ENCODE peak calls at places on chromosomes 1 and 21, in nine cellular contexts. P is testis, E is tibial nerve, Y is K562, W is body of pancreas, L is spleen, D is sigmoid colon, A is IMR-90, C is stomach. M is an unnamed sample. For H3K4me1, the result is how much of the 10 kb centered on the place peaks cover.

GRCh38 chr1:3125078-3125477 is 56.1 kb downstream of the PRDM16 start:
- DNase-seq in L (no peak), E (no peak), A (no peak), W (no peak), D (no peak), P (no peak), Y (no peak), C (no peak), M (no peak)

GRCh38 chr1:9195651-9196050 is 38.9 kb upstream of the H6PD start:
- DNase-seq in W (no peak), C (no peak), P (peak), L (no peak), A (no peak), E (no peak), D (no peak), Y (no peak), M (no peak)

GRCh38 chr1:147225193-147225730 is at the start of gene FMO5:
- DNase-seq in Y (peak), W (peak), L (peak), D (peak), E (peak), C (peak), P (peak), A (peak), M (peak)

GRCh38 chr1:27832762-27833161 is 2.2 kb downstream of the PPP1R8 start:
- DNase-seq in E (no peak), D (no peak), L (no peak), P (no peak), Y (no peak), W (no peak), C (no peak), A (peak), M (no peak)

GRCh38 chr1:222521299-222522104 is 26.4 kb downstream of the HHIPL2 start:
- DNase-seq in Y (no peak), P (no peak), D (no peak), A (peak), L (no peak), W (no peak), C (no peak), E (no peak), M (no peak)

GRCh38 chr1:240883490-240883889 is 271.5 kb upstream of the GREM2 start:
- DNase-seq in Y (no peak), P (no peak), A (no peak), L (no peak), W (no peak), C (no peak), E (no peak), D (no peak), M (no peak)

GRCh38 chr1:231612393-231613089 is 14.0 kb upstream of the DISC1 start:
- DNase-seq in W (no peak), L (peak), P (peak), Y (no peak), D (no peak), E (no peak), C (peak), A (no peak), M (no peak)

GRCh38 chr1:8431028-8431427 is 113.1 kb downstream of the SLC45A1 start:
- DNase-seq in E (no peak), A (no peak), C (no peak), Y (no peak), W (no peak), P (no peak), D (no peak), L (peak), M (no peak)

GRCh38 chr1:25566730-25567341 is 23.4 kb downstream of the LDLRAP1 start:
- DNase-seq in Y (no peak), A (peak), L (no peak), P (peak), E (peak), W (no peak), C (no peak), D (peak), M (peak)

GRCh38 chr1:200415227-200415626 is 5.4 kb upstream of the ZNF281 start:
- DNase-seq in L (no peak), P (no peak), C (no peak), W (no peak), E (no peak), Y (no peak), D (no peak), A (no peak), M (no peak)

GRCh38 chr1:30005972-30006619 is 717.3 kb downstream of the MATN1 start:
- DNase-seq in D (no peak), W (no peak), Y (no peak), E (no peak), A (no peak), P (no peak), L (no peak), C (no peak), M (no peak)

GRCh38 chr21:31558839-31559367 is 100.6 kb upstream of the SOD1 start:
- DNase-seq in C (peak), D (peak), P (peak), A (peak), Y (no peak), L (peak), E (peak), W (peak), M (peak)

GRCh38 chr1:103108525-103109150 is 316 bp upstream of the COL11A1 start:
- DNase-seq in A (no peak), P (peak), Y (no peak), C (no peak), L (no peak), D (peak), W (peak), E (no peak), M (no peak)

GRCh38 chr1:232322162-232322734 is 307.7 kb downstream of the SIPA1L2 start:
- DNase-seq in W (no peak), L (no peak), A (no peak), C (no peak), E (no peak), P (no peak), Y (no peak), D (no peak), M (no peak)

GRCh38 chr1:233627376-233627775 is 13.5 kb downstream of the KCNK1 start:
- DNase-seq in W (no peak), E (no peak), Y (no peak), L (no peak), D (no peak), A (no peak), P (no peak), C (no peak), M (no peak)

GRCh38 chr1:8662380-8663072 is 154.9 kb downstream of the RERE start:
- DNase-seq in E (no peak), W (no peak), Y (no peak), P (no peak), L (no peak), D (no peak), A (no peak), C (no peak), M (no peak)

GRCh38 chr1:21293537-21294265 is 3.4 kb upstream of the ECE1 start:
- DNase-seq in E (no peak), P (no peak), W (no peak), L (peak), Y (no peak), A (no peak), C (no peak), D (no peak), M (no peak)

GRCh38 chr1:201538618-201539551 is at the start of gene NAV1:
- DNase-seq in A (peak), E (peak), C (peak), W (peak), D (peak), Y (peak), P (no peak), L (peak), M (no peak)

GRCh38 chr1:6962390-6962955 is 177.2 kb downstream of the CAMTA1 start:
- DNase-seq in L (no peak), W (peak), A (no peak), E (no peak), D (peak), C (peak), Y (peak), P (peak), M (no peak)

GRCh38 chr1:168848041-168848440 is 119.0 kb upstream of the DPT start:
- DNase-seq in A (no peak), C (no peak), Y (no peak), L (no peak), P (no peak), W (no peak), D (no peak), E (no peak), M (no peak)

GRCh38 chr1:232726048-232726779 is 79.0 kb upstream of the MAP10 start:
- DNase-seq in W (no peak), L (no peak), A (peak), D (no peak), Y (no peak), P (no peak), E (no peak), C (no peak), M (no peak)

GRCh38 chr21:41827951-41828883 is 50.9 kb downstream of the PRDM15 start:
- DNase-seq in C (no peak), Y (no peak), A (no peak), E (no peak), D (no peak), L (peak), W (no peak), P (no peak), M (no peak)

GRCh38 chr1:203559523-203559922 is 65.6 kb downstream of the OPTC start:
- DNase-seq in Y (no peak), W (no peak), A (peak), C (no peak), D (no peak), E (no peak), P (peak), L (no peak), M (no peak)

GRCh38 chr1:179369751-179370341 is 4.1 kb downstream of the AXDND1 start:
- DNase-seq in A (peak), W (peak), E (peak), C (no peak), P (peak), D (no peak), Y (peak), L (no peak), M (peak)

GRCh38 chr1:27676410-27676809 is 4.4 kb upstream of the IFI6 start:
- DNase-seq in A (no peak), W (no peak), P (no peak), E (no peak), D (no peak), Y (no peak), L (no peak), C (no peak), M (no peak)

GRCh38 chr1:110673805-110674336 is 869 bp downstream of the KCNA3 start:
- DNase-seq in L (no peak), P (no peak), W (no peak), Y (no peak), D (no peak), C (no peak), A (no peak), E (no peak), M (no peak)

GRCh38 chr1:172561252-172561651 is 28.3 kb downstream of the SUCO start:
- DNase-seq in Y (no peak), D (no peak), E (no peak), A (peak), C (no peak), P (no peak), L (no peak), W (no peak), M (no peak)

GRCh38 chr1:170010443-170010842 is 64.1 kb downstream of the KIFAP3 start:
- DNase-seq in P (peak), L (no peak), E (peak), D (no peak), A (peak), W (peak), C (no peak), Y (peak), M (no peak)

DNA sequence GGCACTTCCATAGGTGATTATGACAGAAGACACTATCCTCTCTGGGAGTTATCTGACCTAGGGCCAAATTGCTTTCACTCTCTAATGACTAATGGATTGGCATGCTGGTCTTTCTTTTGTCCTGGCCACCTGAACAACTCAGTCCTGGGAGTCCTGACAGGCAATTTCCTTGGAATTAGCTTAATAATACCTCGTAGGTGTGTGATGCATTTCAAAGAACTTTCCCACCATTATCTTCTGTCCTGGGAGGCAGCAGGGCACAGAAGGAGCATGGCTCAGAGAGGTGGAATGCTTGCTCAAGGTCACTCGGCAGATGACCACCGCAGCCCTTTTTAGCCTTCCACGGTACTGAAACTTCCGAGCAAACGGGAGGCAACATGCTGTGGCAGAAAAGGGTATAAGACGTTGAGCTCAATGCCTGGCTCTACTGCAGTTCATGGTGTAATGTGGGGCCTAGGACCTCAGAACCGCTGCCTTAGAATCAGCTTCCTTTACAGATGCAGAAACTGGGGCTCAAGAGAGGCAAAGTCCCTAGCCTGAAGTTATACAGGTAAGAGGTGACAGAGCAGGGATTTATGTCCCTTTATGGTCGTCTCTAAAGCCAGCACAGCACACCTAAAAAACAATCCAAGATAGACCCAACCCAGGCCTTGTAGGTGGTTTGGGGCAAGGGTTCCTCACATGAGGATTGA is 3.2 kb downstream of the ID3 start:
- DNase-seq in W (peak), E (no peak), P (no peak), L (no peak), D (no peak), A (peak), Y (no peak), C (no peak), M (no peak)
- H3K4me1 ChIP-seq in W (half or more), E (half or more), P (under half), L (under half), D (under half), A (under half), Y (half or more), C (half or more), M (under half)

GRCh38 chr1:212284332-212284743 is 872 bp upstream of the PPP2R5A start:
- DNase-seq in E (peak), W (no peak), A (peak), D (no peak), P (no peak), C (no peak), Y (no peak), L (no peak), M (no peak)
- TF ChIP-seq POLR2A in E (no peak), W (no peak), A (no peak), D (no peak), P (no peak), C (no peak), Y (no peak), L (no peak), M (no peak)

GRCh38 chr1:174964261-174964984 is 35.3 kb upstream of the CACYBP start:
- DNase-seq in W (no peak), A (no peak), Y (peak), D (no peak), E (no peak), C (no peak), L (no peak), P (no peak), M (no peak)
- H3K4me1 ChIP-seq in W (under half), A (under half), Y (under half), D (under half), E (half or more), C (half or more), L (under half), P (under half), M (under half)

GRCh38 chr1:117605164-117605810 is 561 bp upstream of the TENT5C start:
- DNase-seq in L (peak), D (peak), P (no peak), C (peak), Y (no peak), W (peak), A (no peak), E (peak), M (peak)
- TF ChIP-seq POLR2A in L (no peak), D (peak), P (no peak), C (no peak), Y (no peak), W (no peak), A (no peak), E (no peak), M (no peak)

M was measured in prostate gland.